ENCODE peak calls at places on chromosomes 2 and 18, in seven cellular contexts. P is SW 1271; Q is T47D; E is posterior cingulate gyrus; G is H9; X is T-helper 9 cell; J is stimulated activated CD8-positive, alpha-beta memory T cell treated with anti-CD3 and anti-CD28 coated beads, Interleukin-15, amount 100 ng/mL, for 4 hours. T is an unnamed sample.

GRCh38 chr2:222862068-222862914 is 1.5 kb downstream of the ACSL3 start:
- DNase-seq in Q (peak), G (no peak), X (no peak), P (peak), J (no peak), E (no peak), T (no peak)

GRCh38 chr2:100902833-100903405 is 83.0 kb downstream of the NPAS2 start:
- DNase-seq in X (no peak), E (no peak), P (peak), J (no peak), G (no peak), Q (peak), T (peak)

GRCh38 chr2:241432824-241433448 is 75.4 kb downstream of the STK25 start:
- DNase-seq in J (no peak), X (no peak), E (no peak), Q (peak), G (no peak), P (no peak), T (no peak)

GRCh38 chr2:105768961-105769452 is 24.3 kb downstream of the NCK2 start:
- DNase-seq in J (no peak), X (no peak), E (no peak), G (no peak), P (no peak), Q (no peak), T (no peak)

GRCh38 chr2:82790277-82791021 is 1668.6 kb downstream of the SUCLG1 start:
- DNase-seq in X (no peak), P (no peak), Q (peak), E (no peak), J (no peak), G (no peak), T (peak)

GRCh38 chr2:9203876-9204275 is 2.7 kb upstream of the ASAP2 start:
- DNase-seq in G (no peak), P (no peak), J (no peak), X (no peak), E (no peak), Q (no peak), T (no peak)

GRCh38 chr2:169711751-169712509 is 17.7 kb downstream of the PHOSPHO2 start:
- DNase-seq in G (no peak), Q (no peak), E (no peak), X (no peak), P (no peak), J (no peak), T (no peak)

GRCh38 chr2:188983427-188984101 is 9.4 kb downstream of the COL3A1 start:
- DNase-seq in J (no peak), E (no peak), P (peak), X (no peak), G (no peak), Q (peak), T (peak)

GRCh38 chr2:74072542-74072941 is 75.2 kb downstream of the BOLA3 start:
- DNase-seq in X (no peak), Q (no peak), E (no peak), J (no peak), G (no peak), P (no peak), T (no peak)

GRCh38 chr2:168500516-168500915 is 44.4 kb downstream of the CERS6 start:
- DNase-seq in G (no peak), Q (no peak), J (no peak), E (no peak), P (no peak), X (no peak), T (no peak)

GRCh38 chr18:22422909-22423548 is 5.3 kb upstream of the CTAGE1 start:
- DNase-seq in P (no peak), J (no peak), E (no peak), G (no peak), Q (peak), X (no peak), T (no peak)

GRCh38 chr2:23679044-23679443 is 247.9 kb downstream of the ATAD2B start:
- DNase-seq in P (no peak), E (no peak), X (no peak), Q (no peak), J (no peak), G (no peak), T (no peak)

GRCh38 chr2:27249891-27250651 is 12.8 kb downstream of the SLC30A3 start:
- DNase-seq in E (peak), P (no peak), G (peak), Q (no peak), J (peak), X (no peak), T (no peak)

GRCh38 chr2:177543007-177543760 is 150.6 kb downstream of the AGPS start:
- DNase-seq in Q (peak), J (no peak), P (no peak), E (no peak), X (no peak), G (no peak), T (peak)

GRCh38 chr2:208139447-208139846 is 6.5 kb downstream of the CRYGB start:
- DNase-seq in J (no peak), G (no peak), E (no peak), Q (no peak), P (no peak), X (no peak), T (no peak)

GRCh38 chr2:18078206-18078605 is 199.7 kb downstream of the KCNS3 start:
- DNase-seq in J (no peak), X (no peak), P (no peak), G (no peak), E (no peak), Q (no peak), T (no peak)

GRCh38 chr2:128986867-128987268 is 668.2 kb upstream of the HS6ST1 start:
- DNase-seq in X (no peak), G (no peak), Q (no peak), J (no peak), E (no peak), P (no peak), T (no peak)

GRCh38 chr18:12423820-12424219 is 16.1 kb downstream of the PRELID3A start:
- DNase-seq in Q (peak), P (no peak), E (no peak), X (no peak), G (no peak), J (no peak), T (no peak)

GRCh38 chr2:71548589-71549485 is 95.5 kb downstream of the DYSF start:
- DNase-seq in G (peak), X (peak), Q (peak), P (peak), J (peak), E (peak), T (peak)

GRCh38 chr18:54284967-54285785 is 15.9 kb downstream of the POLI start:
- DNase-seq in J (no peak), G (no peak), Q (no peak), X (peak), E (no peak), P (peak), T (peak)

GRCh38 chr2:179460530-179460929 is 195.9 kb upstream of the SESTD1 start:
- DNase-seq in X (no peak), J (no peak), E (no peak), Q (no peak), P (peak), G (no peak), T (peak)

GRCh38 chr2:61763605-61764034 is 90.2 kb downstream of the FAM161A start:
- DNase-seq in X (no peak), P (peak), G (no peak), J (no peak), E (peak), Q (peak), T (peak)

GRCh38 chr2:179612591-179613298 is 248.7 kb downstream of the ZNF385B start:
- DNase-seq in E (no peak), J (no peak), P (no peak), X (no peak), G (no peak), Q (no peak), T (no peak)

GRCh38 chr2:112031473-112031872 is 23.6 kb upstream of the TMEM87B start:
- DNase-seq in X (no peak), P (no peak), J (no peak), Q (peak), E (no peak), G (peak), T (no peak)

GRCh38 chr2:236298924-236299475 is 34.8 kb upstream of the ASB18 start:
- DNase-seq in P (no peak), J (no peak), Q (no peak), X (no peak), G (no peak), E (no peak), T (no peak)

GRCh38 chr2:130185896-130186295 is 3.8 kb downstream of the MZT2B start:
- DNase-seq in Q (no peak), J (no peak), X (no peak), E (no peak), P (no peak), G (no peak), T (no peak)

GRCh38 chr2:112688086-112688880 is 32.5 kb upstream of the NT5DC4 start:
- DNase-seq in J (no peak), X (no peak), E (no peak), G (no peak), Q (no peak), P (peak), T (no peak)

GRCh38 chr2:101672047-101672446 is 25.5 kb upstream of the MAP4K4 start:
- DNase-seq in G (no peak), Q (no peak), E (no peak), X (no peak), P (no peak), J (no peak), T (no peak)

GRCh38 chr18:61735564-61736102 is 157.2 kb downstream of the RNF152 start:
- DNase-seq in G (no peak), E (no peak), X (no peak), P (no peak), Q (no peak), J (no peak), T (no peak)

GRCh38 chr18:47254341-47254939 is 3.0 kb upstream of the SKOR2 start:
- DNase-seq in E (peak), X (no peak), J (no peak), G (peak), P (no peak), Q (peak), T (no peak)

GRCh38 chr2:175855794-175856453 is 146.1 kb downstream of the LNPK start:
- DNase-seq in E (peak), G (no peak), X (no peak), J (no peak), P (peak), Q (no peak), T (peak)

GRCh38 chr2:178268435-178268834 is 74.1 kb downstream of the OSBPL6 start:
- DNase-seq in E (no peak), P (no peak), X (no peak), G (no peak), J (no peak), Q (no peak), T (no peak)

T was measured in H4.